ENCODE peak calls at places on chromosomes 5 and 9, in five cellular contexts. One of them, this sample, is unnamed.

GRCh38 chr5:99763021-99763814 is 772.0 kb upstream of the FAM174A start:
- DNase-seq in activated B cell treated with CpG ODN at 0.5 μM for 24 hours: no peak
- DNase-seq in esophagus muscularis mucosa: no peak
- DNase-seq in PC-9: no peak
- DNase-seq in left lung: no peak
- DNase-seq in this sample: no peak

GRCh38 chr5:172407241-172407691 is 47.1 kb downstream of the SH3PXD2B start:
- DNase-seq in activated B cell treated with CpG ODN at 0.5 μM for 24 hours: no peak
- DNase-seq in esophagus muscularis mucosa: no peak
- DNase-seq in PC-9: no peak
- DNase-seq in left lung: no peak
- DNase-seq in this sample: no peak

GRCh38 chr5:172383231-172383802 is 71.0 kb downstream of the SH3PXD2B start:
- DNase-seq in activated B cell treated with CpG ODN at 0.5 μM for 24 hours: no peak
- DNase-seq in esophagus muscularis mucosa: no peak
- DNase-seq in PC-9: peak
- DNase-seq in left lung: no peak
- DNase-seq in this sample: peak

GRCh38 chr9:107688728-107689127 is 199.2 kb upstream of the KLF4 start:
- DNase-seq in activated B cell treated with CpG ODN at 0.5 μM for 24 hours: no peak
- DNase-seq in esophagus muscularis mucosa: no peak
- DNase-seq in PC-9: no peak
- DNase-seq in left lung: no peak
- DNase-seq in this sample: no peak

GRCh38 chr5:93300309-93300923 is 280.6 kb downstream of the NR2F1-AS1 start:
- DNase-seq in activated B cell treated with CpG ODN at 0.5 μM for 24 hours: no peak
- DNase-seq in esophagus muscularis mucosa: no peak
- DNase-seq in PC-9: no peak
- DNase-seq in left lung: no peak
- DNase-seq in this sample: no peak

GRCh38 chr9:127980056-127980705 is 608 bp downstream of the EEIG1 start:
- DNase-seq in activated B cell treated with CpG ODN at 0.5 μM for 24 hours: peak
- DNase-seq in esophagus muscularis mucosa: no peak
- DNase-seq in PC-9: no peak
- DNase-seq in left lung: no peak
- DNase-seq in this sample: peak

GRCh38 chr9:89278997-89279739 is 31.8 kb upstream of the CKS2 start:
- DNase-seq in activated B cell treated with CpG ODN at 0.5 μM for 24 hours: no peak
- DNase-seq in esophagus muscularis mucosa: no peak
- DNase-seq in PC-9: no peak
- DNase-seq in left lung: no peak
- DNase-seq in this sample: peak

GRCh38 chr9:113712053-113712452 is 164.1 kb upstream of the ZNF618 start:
- DNase-seq in activated B cell treated with CpG ODN at 0.5 μM for 24 hours: no peak
- DNase-seq in esophagus muscularis mucosa: no peak
- DNase-seq in PC-9: no peak
- DNase-seq in left lung: no peak
- DNase-seq in this sample: no peak

GRCh38 chr9:12091865-12092527 is 601.2 kb upstream of the TYRP1 start:
- DNase-seq in activated B cell treated with CpG ODN at 0.5 μM for 24 hours: no peak
- DNase-seq in esophagus muscularis mucosa: no peak
- DNase-seq in PC-9: no peak
- DNase-seq in left lung: no peak
- DNase-seq in this sample: no peak

GRCh38 chr5:172453206-172453985 is 929 bp downstream of the SH3PXD2B start:
- DNase-seq in activated B cell treated with CpG ODN at 0.5 μM for 24 hours: no peak
- DNase-seq in esophagus muscularis mucosa: no peak
- DNase-seq in PC-9: no peak
- DNase-seq in left lung: no peak
- DNase-seq in this sample: peak

GRCh38 chr5:96050273-96050880 is 88.7 kb upstream of the ELL2 start:
- DNase-seq in activated B cell treated with CpG ODN at 0.5 μM for 24 hours: no peak
- DNase-seq in esophagus muscularis mucosa: no peak
- DNase-seq in PC-9: no peak
- DNase-seq in left lung: no peak
- DNase-seq in this sample: no peak

GRCh38 chr5:132016721-132017250 is 5.3 kb upstream of the ACSL6 start:
- DNase-seq in activated B cell treated with CpG ODN at 0.5 μM for 24 hours: no peak
- DNase-seq in esophagus muscularis mucosa: peak
- DNase-seq in PC-9: no peak
- DNase-seq in left lung: no peak
- DNase-seq in this sample: no peak

GRCh38 chr9:72428329-72428728 is 63.3 kb upstream of the ZFAND5 start:
- DNase-seq in activated B cell treated with CpG ODN at 0.5 μM for 24 hours: no peak
- DNase-seq in esophagus muscularis mucosa: no peak
- DNase-seq in PC-9: no peak
- DNase-seq in left lung: no peak
- DNase-seq in this sample: no peak

GRCh38 chr5:181164076-181164952 is 16.9 kb downstream of the OR2V2 start:
- DNase-seq in activated B cell treated with CpG ODN at 0.5 μM for 24 hours: no peak
- DNase-seq in esophagus muscularis mucosa: no peak
- DNase-seq in PC-9: no peak
- DNase-seq in left lung: no peak
- DNase-seq in this sample: no peak

GRCh38 chr9:132645306-132645705 is 24.5 kb downstream of the DDX31 start:
- DNase-seq in activated B cell treated with CpG ODN at 0.5 μM for 24 hours: no peak
- DNase-seq in esophagus muscularis mucosa: no peak
- DNase-seq in PC-9: no peak
- DNase-seq in left lung: no peak
- DNase-seq in this sample: no peak

GRCh38 chr9:108049026-108049591 is 559.5 kb upstream of the KLF4 start:
- DNase-seq in activated B cell treated with CpG ODN at 0.5 μM for 24 hours: no peak
- DNase-seq in esophagus muscularis mucosa: no peak
- DNase-seq in PC-9: peak
- DNase-seq in left lung: no peak
- DNase-seq in this sample: peak

GRCh38 chr9:135070964-135071735 is 16.3 kb upstream of the OLFM1 start:
- DNase-seq in activated B cell treated with CpG ODN at 0.5 μM for 24 hours: no peak
- DNase-seq in esophagus muscularis mucosa: no peak
- DNase-seq in PC-9: no peak
- DNase-seq in left lung: peak
- DNase-seq in this sample: no peak

GRCh38 chr5:171797563-171797962 is 11.9 kb downstream of the SMIM23 start:
- DNase-seq in activated B cell treated with CpG ODN at 0.5 μM for 24 hours: no peak
- DNase-seq in esophagus muscularis mucosa: no peak
- DNase-seq in PC-9: no peak
- DNase-seq in left lung: no peak
- DNase-seq in this sample: no peak

GRCh38 chr5:147481857-147482256 is 28.0 kb downstream of the DPYSL3 start:
- DNase-seq in activated B cell treated with CpG ODN at 0.5 μM for 24 hours: no peak
- DNase-seq in esophagus muscularis mucosa: no peak
- DNase-seq in PC-9: no peak
- DNase-seq in left lung: no peak
- DNase-seq in this sample: no peak

GRCh38 chr9:124320062-124320973 is 62.6 kb downstream of the NEK6 start:
- DNase-seq in activated B cell treated with CpG ODN at 0.5 μM for 24 hours: peak
- DNase-seq in esophagus muscularis mucosa: no peak
- DNase-seq in PC-9: peak
- DNase-seq in left lung: peak
- DNase-seq in this sample: peak

GRCh38 chr5:151496041-151496484 is 48.7 kb downstream of the SLC36A1 start:
- DNase-seq in activated B cell treated with CpG ODN at 0.5 μM for 24 hours: no peak
- DNase-seq in esophagus muscularis mucosa: no peak
- DNase-seq in PC-9: no peak
- DNase-seq in left lung: no peak
- DNase-seq in this sample: no peak

GRCh38 chr5:92581249-92581648 is 999.8 kb downstream of the NR2F1-AS1 start:
- DNase-seq in activated B cell treated with CpG ODN at 0.5 μM for 24 hours: no peak
- DNase-seq in esophagus muscularis mucosa: no peak
- DNase-seq in PC-9: no peak
- DNase-seq in left lung: no peak
- DNase-seq in this sample: no peak

GRCh38 chr5:110542949-110543348 is 183.5 kb downstream of the TMEM232 start:
- DNase-seq in activated B cell treated with CpG ODN at 0.5 μM for 24 hours: no peak
- DNase-seq in esophagus muscularis mucosa: no peak
- DNase-seq in PC-9: no peak
- DNase-seq in left lung: no peak
- DNase-seq in this sample: no peak

GRCh38 chr5:104652271-104652861 is 1089.8 kb upstream of the NUDT12 start:
- DNase-seq in activated B cell treated with CpG ODN at 0.5 μM for 24 hours: no peak
- DNase-seq in esophagus muscularis mucosa: no peak
- DNase-seq in PC-9: no peak
- DNase-seq in left lung: no peak
- DNase-seq in this sample: no peak

GRCh38 chr5:127870914-127871313 is 167.7 kb downstream of the CCDC192 start:
- DNase-seq in activated B cell treated with CpG ODN at 0.5 μM for 24 hours: no peak
- DNase-seq in esophagus muscularis mucosa: no peak
- DNase-seq in PC-9: no peak
- DNase-seq in left lung: peak
- DNase-seq in this sample: no peak

GRCh38 chr5:132272341-132273210 is 15.1 kb downstream of the PDLIM4 start:
- DNase-seq in activated B cell treated with CpG ODN at 0.5 μM for 24 hours: peak
- DNase-seq in esophagus muscularis mucosa: no peak
- DNase-seq in PC-9: no peak
- DNase-seq in left lung: no peak
- DNase-seq in this sample: peak

GRCh38 chr5:35458824-35459207 is 158.8 kb upstream of the SPEF2 start:
- DNase-seq in activated B cell treated with CpG ODN at 0.5 μM for 24 hours: no peak
- DNase-seq in esophagus muscularis mucosa: no peak
- DNase-seq in PC-9: no peak
- DNase-seq in left lung: no peak
- DNase-seq in this sample: no peak

GRCh38 chr9:19641046-19641445 is 147.8 kb downstream of the SLC24A2 start:
- DNase-seq in activated B cell treated with CpG ODN at 0.5 μM for 24 hours: no peak
- DNase-seq in esophagus muscularis mucosa: no peak
- DNase-seq in PC-9: no peak
- DNase-seq in left lung: no peak
- DNase-seq in this sample: no peak

GRCh38 chr5:35294017-35294416 is 63.7 kb upstream of the PRLR start:
- DNase-seq in activated B cell treated with CpG ODN at 0.5 μM for 24 hours: no peak
- DNase-seq in esophagus muscularis mucosa: no peak
- DNase-seq in PC-9: no peak
- DNase-seq in left lung: no peak
- DNase-seq in this sample: no peak

GRCh38 chr5:131854134-131854533 is 57.3 kb upstream of the FNIP1 start:
- DNase-seq in activated B cell treated with CpG ODN at 0.5 μM for 24 hours: no peak
- DNase-seq in esophagus muscularis mucosa: no peak
- DNase-seq in PC-9: no peak
- DNase-seq in left lung: no peak
- DNase-seq in this sample: no peak

GRCh38 chr5:75335486-75335885 is 1.5 kb upstream of the HMGCR start:
- DNase-seq in activated B cell treated with CpG ODN at 0.5 μM for 24 hours: no peak
- DNase-seq in esophagus muscularis mucosa: no peak
- DNase-seq in PC-9: no peak
- DNase-seq in left lung: no peak
- DNase-seq in this sample: no peak

GRCh38 chr5:170508660-170509322 is 5.0 kb downstream of the KCNIP1 start:
- DNase-seq in activated B cell treated with CpG ODN at 0.5 μM for 24 hours: no peak
- DNase-seq in esophagus muscularis mucosa: no peak
- DNase-seq in PC-9: no peak
- DNase-seq in left lung: no peak
- DNase-seq in this sample: no peak
- TF ChIP-seq CTCF in activated B cell treated with CpG ODN at 0.5 μM for 24 hours: no peak
- TF ChIP-seq CTCF in esophagus muscularis mucosa: no peak
- TF ChIP-seq CTCF in PC-9: peak
- TF ChIP-seq CTCF in left lung: no peak
- TF ChIP-seq CTCF in this sample: peak

GRCh38 chr9:129242971-129243561 is 65.0 kb upstream of the IER5L start:
- DNase-seq in activated B cell treated with CpG ODN at 0.5 μM for 24 hours: no peak
- DNase-seq in esophagus muscularis mucosa: no peak
- DNase-seq in PC-9: no peak
- DNase-seq in left lung: peak
- DNase-seq in this sample: no peak
- TF ChIP-seq CTCF in activated B cell treated with CpG ODN at 0.5 μM for 24 hours: no peak
- TF ChIP-seq CTCF in esophagus muscularis mucosa: no peak
- TF ChIP-seq CTCF in PC-9: no peak
- TF ChIP-seq CTCF in left lung: no peak
- TF ChIP-seq CTCF in this sample: no peak

GRCh38 chr5:145863005-145863404 is 9.8 kb downstream of the GRXCR2 start:
- DNase-seq in activated B cell treated with CpG ODN at 0.5 μM for 24 hours: no peak
- DNase-seq in esophagus muscularis mucosa: no peak
- DNase-seq in PC-9: no peak
- DNase-seq in left lung: no peak
- DNase-seq in this sample: no peak

GRCh38 chr5:145856285-145856818 is 16.5 kb downstream of the GRXCR2 start:
- DNase-seq in activated B cell treated with CpG ODN at 0.5 μM for 24 hours: no peak
- DNase-seq in esophagus muscularis mucosa: no peak
- DNase-seq in PC-9: no peak
- DNase-seq in left lung: peak
- DNase-seq in this sample: peak

GRCh38 chr5:145859451-145859850 is 13.4 kb downstream of the GRXCR2 start:
- DNase-seq in activated B cell treated with CpG ODN at 0.5 μM for 24 hours: no peak
- DNase-seq in esophagus muscularis mucosa: no peak
- DNase-seq in PC-9: no peak
- DNase-seq in left lung: no peak
- DNase-seq in this sample: no peak

GRCh38 chr5:145858929-145859328 is 13.9 kb downstream of the GRXCR2 start:
- DNase-seq in activated B cell treated with CpG ODN at 0.5 μM for 24 hours: no peak
- DNase-seq in esophagus muscularis mucosa: no peak
- DNase-seq in PC-9: no peak
- DNase-seq in left lung: no peak
- DNase-seq in this sample: no peak

GRCh38 chr5:145859897-145860296 is 12.9 kb downstream of the GRXCR2 start:
- DNase-seq in activated B cell treated with CpG ODN at 0.5 μM for 24 hours: no peak
- DNase-seq in esophagus muscularis mucosa: no peak
- DNase-seq in PC-9: no peak
- DNase-seq in left lung: no peak
- DNase-seq in this sample: no peak
- TF ChIP-seq CTCF in activated B cell treated with CpG ODN at 0.5 μM for 24 hours: no peak
- TF ChIP-seq CTCF in esophagus muscularis mucosa: no peak
- TF ChIP-seq CTCF in PC-9: no peak
- TF ChIP-seq CTCF in left lung: no peak
- TF ChIP-seq CTCF in this sample: no peak

DNA sequence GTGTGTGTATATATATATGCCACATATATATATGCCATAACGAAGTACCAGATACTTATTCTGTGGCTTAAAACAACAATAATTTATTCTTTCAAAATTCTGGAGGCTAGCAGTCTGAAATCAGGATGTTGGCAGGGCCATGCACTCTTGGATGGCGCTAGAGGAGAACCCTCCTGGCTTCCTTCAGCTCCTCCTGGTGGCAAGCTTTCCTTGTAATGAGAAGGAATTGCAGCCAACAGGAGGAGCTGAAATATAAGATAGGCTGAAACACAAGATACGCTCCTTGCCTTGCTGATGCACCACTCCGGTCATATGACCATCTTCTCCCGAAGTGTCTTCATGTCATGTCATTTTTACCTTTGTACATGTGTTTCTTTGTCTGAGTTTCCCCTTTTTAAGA is 368.1 kb upstream of the CTNND2 start:
- DNase-seq in activated B cell treated with CpG ODN at 0.5 μM for 24 hours: no peak
- DNase-seq in esophagus muscularis mucosa: no peak
- DNase-seq in PC-9: no peak
- DNase-seq in left lung: no peak
- DNase-seq in this sample: no peak
- TF ChIP-seq CTCF in activated B cell treated with CpG ODN at 0.5 μM for 24 hours: no peak
- TF ChIP-seq CTCF in esophagus muscularis mucosa: no peak
- TF ChIP-seq CTCF in PC-9: no peak
- TF ChIP-seq CTCF in left lung: no peak
- TF ChIP-seq CTCF in this sample: no peak

GRCh38 chr5:169160405-169160901 is 140.5 kb downstream of the SLIT3 start:
- DNase-seq in activated B cell treated with CpG ODN at 0.5 μM for 24 hours: no peak
- DNase-seq in esophagus muscularis mucosa: no peak
- DNase-seq in PC-9: no peak
- DNase-seq in left lung: no peak
- DNase-seq in this sample: no peak
- TF ChIP-seq CTCF in activated B cell treated with CpG ODN at 0.5 μM for 24 hours: no peak
- TF ChIP-seq CTCF in esophagus muscularis mucosa: no peak
- TF ChIP-seq CTCF in PC-9: no peak
- TF ChIP-seq CTCF in left lung: no peak
- TF ChIP-seq CTCF in this sample: no peak

GRCh38 chr9:137550958-137551655 is 572 bp upstream of the MRPL41 start:
- DNase-seq in activated B cell treated with CpG ODN at 0.5 μM for 24 hours: no peak
- DNase-seq in esophagus muscularis mucosa: peak
- DNase-seq in PC-9: peak
- DNase-seq in left lung: peak
- DNase-seq in this sample: peak
- TF ChIP-seq CTCF in activated B cell treated with CpG ODN at 0.5 μM for 24 hours: no peak
- TF ChIP-seq CTCF in esophagus muscularis mucosa: peak
- TF ChIP-seq CTCF in PC-9: peak
- TF ChIP-seq CTCF in left lung: peak
- TF ChIP-seq CTCF in this sample: peak

This sample was measured in Calu3.